ENCODE peak calls at places on chromosomes 7 and 10, in four cellular contexts. W, Y, B and J are unnamed samples.
A peak's percentile ranks its signal among the peaks of the same experiment; 100 is the strongest.

GRCh38 chr7:117478796-117479479 is 887 bp upstream of the CFTR start:
- DNase-seq in W (no peak), Y (no peak), B (no peak), J (no peak)

GRCh38 chr10:71269301-71270288 is 49.5 kb upstream of the SLC29A3 start:
- DNase-seq in W (no peak), Y (no peak), B (no peak), J (no peak)

GRCh38 chr10:33643042-33643441 is 308.6 kb upstream of the NRP1 start:
- DNase-seq in W (no peak), Y (peak; percentile 56), B (no peak), J (peak; percentile 76)

GRCh38 chr10:28089467-28089866 is 90.6 kb upstream of the ODAD2 start:
- DNase-seq in W (peak; percentile 59), Y (peak; percentile 88), B (peak; percentile 5), J (peak; percentile 84)

GRCh38 chr10:15704581-15704968 is 15.1 kb downstream of the ITGA8 start:
- DNase-seq in W (no peak), Y (no peak), B (no peak), J (no peak)

GRCh38 chr10:123584419-123584775 is 81.8 kb upstream of the GPR26 start:
- DNase-seq in W (no peak), Y (no peak), B (no peak), J (no peak)

GRCh38 chr7:84013616-84014240 is 180.9 kb downstream of the SEMA3A start:
- DNase-seq in W (peak; percentile 29), Y (no peak), B (no peak), J (no peak)

GRCh38 chr10:124898493-124898892 is 43.4 kb upstream of the ZRANB1 start:
- DNase-seq in W (no peak), Y (no peak), B (no peak), J (peak; percentile 16)

GRCh38 chr10:33136271-33136670 is 178.2 kb upstream of the ITGB1 start:
- DNase-seq in W (peak; percentile 87), Y (peak; percentile 42), B (no peak), J (peak; percentile 95)

GRCh38 chr10:14688606-14689005 is 86.1 kb downstream of the FAM107B start:
- DNase-seq in W (no peak), Y (no peak), B (no peak), J (no peak)

GRCh38 chr10:102065561-102066420 is 642 bp downstream of the HPS6 start:
- DNase-seq in W (peak; percentile 18), Y (no peak), B (no peak), J (peak; percentile 42)

GRCh38 chr10:34254596-34254995 is 560.5 kb downstream of the PARD3 start:
- DNase-seq in W (peak; percentile 98), Y (peak; percentile 97), B (no peak), J (peak; percentile 87)

GRCh38 chr10:6737080-6737641 is 157.1 kb upstream of the PRKCQ start:
- DNase-seq in W (peak; percentile 89), Y (peak; percentile 92), B (peak; percentile 42), J (peak; percentile 89)

GRCh38 chr7:113805976-113806375 is 112.8 kb downstream of the PPP1R3A start:
- DNase-seq in W (no peak), Y (no peak), B (no peak), J (peak; percentile 48)

GRCh38 chr7:67738-68395 is 124.5 kb upstream of the FAM20C start:
- DNase-seq in W (no peak), Y (peak; percentile 51), B (no peak), J (peak; percentile 71)

GRCh38 chr10:23702977-23703414 is 264.1 kb downstream of the OTUD1 start:
- DNase-seq in W (peak; percentile 81), Y (peak; percentile 59), B (peak; percentile 18), J (peak; percentile 72)

GRCh38 chr10:3402334-3402733 is 229.8 kb upstream of the PITRM1 start:
- DNase-seq in W (no peak), Y (no peak), B (no peak), J (no peak)

GRCh38 chr10:74011762-74012161 is 13.8 kb downstream of the VCL start:
- DNase-seq in W (peak; percentile 83), Y (peak; percentile 73), B (no peak), J (peak; percentile 83)

GRCh38 chr7:7176421-7177043 is 5.8 kb upstream of the C1GALT1 start:
- DNase-seq in W (peak; percentile 91), Y (peak; percentile 87), B (peak; percentile 53), J (peak; percentile 89)

GRCh38 chr7:131068604-131069021 is 259.1 kb upstream of the MKLN1 start:
- DNase-seq in W (no peak), Y (no peak), B (no peak), J (peak; percentile 5)

GRCh38 chr7:70143089-70144044 is 545.1 kb downstream of the AUTS2 start:
- DNase-seq in W (no peak), Y (no peak), B (no peak), J (no peak)

GRCh38 chr10:9103301-9103700 is 1048.8 kb downstream of the GATA3 start:
- DNase-seq in W (no peak), Y (no peak), B (no peak), J (no peak)

GRCh38 chr7:91263359-91264082 is 712 bp upstream of the FZD1 start:
- DNase-seq in W (peak; percentile 26), Y (peak; percentile 38), B (peak; percentile 3), J (peak; percentile 38)

GRCh38 chr10:132539431-132539839 is 1.8 kb downstream of the INPP5A start:
- DNase-seq in W (no peak), Y (no peak), B (no peak), J (no peak)

GRCh38 chr7:111763221-111763791 is 201.0 kb upstream of the IMMP2L start:
- DNase-seq in W (peak; percentile 63), Y (peak; percentile 19), B (peak; percentile 41), J (peak; percentile 51)

GRCh38 chr10:13139671-13140070 is 21.7 kb upstream of the MCM10 start:
- DNase-seq in W (no peak), Y (no peak), B (no peak), J (no peak)

GRCh38 chr7:77407906-77408305 is 8.2 kb downstream of the GSAP start:
- DNase-seq in W (no peak), Y (no peak), B (no peak), J (no peak)

GRCh38 chr10:132993271-132994260 is 51.2 kb upstream of the CFAP46 start:
- DNase-seq in W (no peak), Y (no peak), B (no peak), J (no peak)

GRCh38 chr10:103564799-103565365 is 71.4 kb downstream of the NEURL1 start:
- DNase-seq in W (peak; percentile 42), Y (no peak), B (peak; percentile 24), J (peak; percentile 17)

GRCh38 chr10:59435707-59436106 is 73.4 kb upstream of the FAM13C start:
- DNase-seq in W (no peak), Y (no peak), B (no peak), J (no peak)

GRCh38 chr10:48494073-48494472 is 110.8 kb downstream of the ARHGAP22 start:
- DNase-seq in W (no peak), Y (peak; percentile 42), B (no peak), J (peak; percentile 54)

GRCh38 chr7:55174456-55174855 is 155.6 kb downstream of the EGFR start:
- DNase-seq in W (no peak), Y (no peak), B (no peak), J (no peak)

GRCh38 chr7:150992051-150992640 is 1.3 kb downstream of the NOS3 start:
- DNase-seq in W (no peak), Y (no peak), B (no peak), J (peak; percentile 58)

GRCh38 chr10:100346765-100347567 is at the start of gene SCD:
- DNase-seq in W (peak; percentile 97), Y (peak; percentile 96), B (peak; percentile 96), J (peak; percentile 90)

GRCh38 chr7:84949501-84949900 is 237.4 kb downstream of the SEMA3D start:
- DNase-seq in W (no peak), Y (no peak), B (no peak), J (no peak)